ENCODE peak calls at places on chromosomes 6 and 20, in eight cellular contexts. P is HCT116, C is prostate gland, I is HepG2, V is stomach, K is transverse colon, H is K562, U is spleen. E is an unnamed sample.

GRCh38 chr6:90631046-90631445 is 44.2 kb upstream of the MAP3K7 start:
- DNase-seq in P (no peak), C (no peak), I (no peak), V (no peak), K (no peak), H (no peak), U (no peak), E (no peak)

GRCh38 chr6:7196019-7196402 is 88.2 kb downstream of the RREB1 start:
- DNase-seq in P (no peak), C (no peak), I (no peak), V (no peak), K (no peak), H (peak; percentile 81), U (no peak), E (no peak)

GRCh38 chr6:135814043-135814442 is 37.5 kb upstream of the PDE7B start:
- DNase-seq in P (no peak), C (no peak), I (peak; percentile 70), V (no peak), K (no peak), H (no peak), U (no peak), E (no peak)

GRCh38 chr6:162814417-162814988 is 86.7 kb downstream of the PACRG start:
- DNase-seq in P (no peak), C (no peak), I (no peak), V (no peak), K (no peak), H (no peak), U (no peak), E (no peak)

GRCh38 chr20:52127309-52127708 is 64.3 kb downstream of the ZFP64 start:
- DNase-seq in P (no peak), C (no peak), I (no peak), V (no peak), K (no peak), H (no peak), U (no peak), E (no peak)

GRCh38 chr6:131642565-131643261 is 5.6 kb downstream of the ENPP3 start:
- DNase-seq in P (no peak), C (no peak), I (no peak), V (no peak), K (no peak), H (no peak), U (no peak), E (no peak)

GRCh38 chr20:7010584-7010983 is 243.1 kb downstream of the BMP2 start:
- DNase-seq in P (no peak), C (no peak), I (no peak), V (no peak), K (no peak), H (no peak), U (no peak), E (no peak)

GRCh38 chr6:45483021-45483420 is 105.3 kb upstream of the SUPT3H start:
- DNase-seq in P (no peak), C (no peak), I (no peak), V (no peak), K (no peak), H (no peak), U (no peak), E (no peak)

GRCh38 chr6:13006578-13007300 is 290.2 kb downstream of the PHACTR1 start:
- DNase-seq in P (no peak), C (no peak), I (no peak), V (no peak), K (no peak), H (peak; percentile 20), U (no peak), E (no peak)

GRCh38 chr6:36223706-36224105 is 27.2 kb downstream of the BRPF3 start:
- DNase-seq in P (no peak), C (no peak), I (no peak), V (no peak), K (no peak), H (no peak), U (no peak), E (no peak)

GRCh38 chr6:2861071-2861821 is 19.6 kb upstream of the SERPINB1 start:
- DNase-seq in P (no peak), C (no peak), I (no peak), V (no peak), K (no peak), H (no peak), U (no peak), E (no peak)

GRCh38 chr6:98041921-98042320 is 758.9 kb upstream of the MMS22L start:
- DNase-seq in P (no peak), C (no peak), I (no peak), V (no peak), K (no peak), H (no peak), U (no peak), E (no peak)

GRCh38 chr6:129617986-129618385 is 92.0 kb downstream of the ARHGAP18 start:
- DNase-seq in P (no peak), C (no peak), I (no peak), V (no peak), K (no peak), H (no peak), U (no peak), E (no peak)

GRCh38 chr6:155093430-155093829 is 98.3 kb downstream of the TIAM2 start:
- DNase-seq in P (no peak), C (no peak), I (no peak), V (no peak), K (no peak), H (no peak), U (no peak), E (no peak)

GRCh38 chr20:4234128-4234527 is 218.8 kb upstream of the RNF24 start:
- DNase-seq in P (no peak), C (peak; percentile 45), I (no peak), V (no peak), K (no peak), H (no peak), U (no peak), E (no peak)

GRCh38 chr6:21348462-21349195 is 244.9 kb upstream of the SOX4 start:
- DNase-seq in P (no peak), C (no peak), I (no peak), V (no peak), K (no peak), H (no peak), U (no peak), E (no peak)

GRCh38 chr20:21145424-21145823 is 19.5 kb downstream of the KIZ start:
- DNase-seq in P (no peak), C (no peak), I (no peak), V (no peak), K (no peak), H (no peak), U (no peak), E (no peak)

GRCh38 chr6:14722704-14723103 is 523.2 kb upstream of the JARID2 start:
- DNase-seq in P (no peak), C (no peak), I (no peak), V (no peak), K (no peak), H (no peak), U (peak; percentile 91), E (no peak)

GRCh38 chr6:41164551-41164950 is 1.6 kb upstream of the TREM2 start:
- DNase-seq in P (no peak), C (no peak), I (no peak), V (no peak), K (no peak), H (no peak), U (no peak), E (no peak)

GRCh38 chr6:36461646-36462045 is 18.8 kb downstream of the KCTD20 start:
- DNase-seq in P (no peak), C (no peak), I (no peak), V (no peak), K (no peak), H (no peak), U (no peak), E (no peak)

GRCh38 chr6:166839569-166839968 is 116.8 kb downstream of the RNASET2 start:
- DNase-seq in P (no peak), C (no peak), I (no peak), V (no peak), K (no peak), H (no peak), U (no peak), E (no peak)

GRCh38 chr20:44615169-44615791 is 32.9 kb downstream of the PKIG start:
- DNase-seq in P (no peak), C (no peak), I (no peak), V (no peak), K (no peak), H (no peak), U (peak; percentile 73), E (no peak)
- H3K36me3 ChIP-seq in P (peaks cover 15% of the 10 kb centered on the region), C (no peaks in the 10 kb centered on the region), I (peaks cover 22% of the 10 kb centered on the region), V (peaks cover 72% of the 10 kb centered on the region), K (peaks cover 14% of the 10 kb centered on the region), H (no peaks in the 10 kb centered on the region), U (no peaks in the 10 kb centered on the region), E (peaks cover 18% of the 10 kb centered on the region)

GRCh38 chr6:106536863-106537262 is 92.4 kb downstream of the RTN4IP1 start:
- DNase-seq in P (no peak), C (no peak), I (no peak), V (no peak), K (no peak), H (no peak), U (no peak), E (no peak)
- TF ChIP-seq POLR2A in P (no peak), C (no peak), I (no peak), V (no peak), K (no peak), H (no peak), U (no peak), E (no peak)

DNA sequence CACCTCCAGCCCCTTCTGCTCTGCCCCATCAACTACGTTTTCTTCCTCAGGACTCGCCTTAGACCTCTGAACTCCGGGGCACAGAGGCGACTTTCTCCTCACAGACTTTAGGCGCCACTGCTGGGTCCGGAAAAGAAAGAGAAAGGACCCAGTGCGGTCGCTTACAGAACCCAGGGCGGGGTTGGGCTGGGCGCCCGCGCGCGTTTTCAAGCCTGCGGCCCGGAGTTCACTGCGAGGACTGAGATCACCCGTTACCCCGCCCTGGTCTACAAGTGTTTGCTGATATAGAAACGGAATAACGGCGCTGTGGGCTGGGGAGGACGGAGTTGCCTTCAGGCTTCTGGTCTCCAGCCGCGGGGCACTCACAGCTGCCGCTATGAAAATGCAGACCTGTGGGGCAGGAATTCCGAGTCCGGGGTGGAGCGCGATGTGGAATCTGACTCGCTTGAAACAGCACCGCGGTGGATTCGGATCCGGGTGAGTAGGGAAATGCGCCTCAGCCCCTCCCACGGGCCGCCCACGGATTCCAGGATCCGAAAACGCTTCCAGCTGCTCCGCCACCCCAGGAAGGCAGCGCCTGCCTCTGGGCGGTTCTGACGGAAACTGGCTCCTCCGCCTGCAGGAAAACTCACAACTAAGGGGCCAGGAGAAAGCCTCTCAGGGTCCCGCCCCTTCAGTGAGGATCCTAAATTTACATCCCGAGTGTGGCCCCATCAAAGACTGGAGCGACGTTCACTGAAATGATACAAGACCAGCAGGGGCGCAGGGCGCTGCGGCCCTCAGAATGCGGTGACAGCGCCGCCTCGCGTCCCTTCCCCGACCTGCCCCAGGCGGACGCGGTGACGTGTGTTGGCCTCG is 29.4 kb downstream of the HLA-F start:
- DNase-seq in P (peak; percentile 90), C (peak; percentile 84), I (peak; percentile 80), V (peak; percentile 92), K (peak; percentile 91), H (peak; percentile 87), U (peak; percentile 98), E (peak; percentile 96)
- TF ChIP-seq POLR2AphosphoS5 in P (peak; percentile 70), C (peak; percentile 81), I (no peak), V (peak; percentile 56), K (peak; percentile 54), H (peak; percentile 26), U (peak; percentile 85), E (peak; percentile 67)

GRCh38 chr6:170572704-170573466 is 11.6 kb downstream of the PDCD2 start:
- DNase-seq in P (no peak), C (no peak), I (no peak), V (no peak), K (no peak), H (no peak), U (no peak), E (no peak)

GRCh38 chr6:170578909-170579308 is 5.5 kb downstream of the PDCD2 start:
- DNase-seq in P (no peak), C (no peak), I (no peak), V (no peak), K (no peak), H (no peak), U (no peak), E (no peak)

GRCh38 chr6:170575250-170575649 is 9.2 kb downstream of the PDCD2 start:
- DNase-seq in P (no peak), C (no peak), I (peak; percentile 21), V (no peak), K (no peak), H (peak; percentile 39), U (no peak), E (no peak)
- H3K36me3 ChIP-seq in P (peaks cover 21% of the 10 kb centered on the region), C (no peaks in the 10 kb centered on the region), I (peaks cover 25% of the 10 kb centered on the region), V (peaks cover 91% of the 10 kb centered on the region), K (peaks cover 69% of the 10 kb centered on the region), H (peaks cover 98% of the 10 kb centered on the region), U (peaks cover 6% of the 10 kb centered on the region), E (peaks cover 98% of the 10 kb centered on the region)